ENCODE peak calls at places on chromosomes 6 and 20, in eight cellular contexts. L is tibial nerve; X is mesenchymal stem cell; G is CD4-positive, alpha-beta memory T cell; Z is PC-9; F is body of pancreas; W is heart left ventricle; P is H9. Q is an unnamed sample.
A peak's percentile ranks its signal among the peaks of the same experiment; 100 is the strongest.

GRCh38 chr20:15297059-15297875 is 959.9 kb upstream of the FLRT3 start:
- DNase-seq in P (no peak), Z (no peak), F (peak; percentile 27), L (no peak), W (no peak), X (no peak), G (no peak), Q (no peak)

GRCh38 chr6:159174263-159174974 is 5.2 kb downstream of the FNDC1 start:
- DNase-seq in W (peak; percentile 76), L (peak; percentile 32), X (peak; percentile 58), G (peak; percentile 58), Z (peak; percentile 51), F (peak; percentile 70), P (peak; percentile 77), Q (peak; percentile 67)

GRCh38 chr6:150866147-150867073 is 908 bp downstream of the MTHFD1L start:
- DNase-seq in L (peak; percentile 57), X (peak; percentile 90), G (peak; percentile 73), P (peak; percentile 91), W (peak; percentile 84), F (peak; percentile 74), Z (peak; percentile 79), Q (peak; percentile 93)

GRCh38 chr20:17614176-17614811 is 44.4 kb downstream of the DSTN start:
- DNase-seq in W (peak; percentile 89), Z (no peak), X (peak; percentile 54), G (no peak), P (peak; percentile 31), F (peak; percentile 70), L (no peak), Q (peak; percentile 15)

GRCh38 chr6:37432590-37432915 is 468 bp upstream of the CMTR1 start:
- DNase-seq in F (no peak), L (no peak), G (no peak), X (no peak), W (no peak), P (no peak), Z (no peak), Q (no peak)

GRCh38 chr6:107396226-107396625 is 63.1 kb downstream of the PDSS2 start:
- DNase-seq in G (no peak), X (no peak), Z (no peak), L (no peak), W (no peak), P (no peak), F (no peak), Q (no peak)

GRCh38 chr20:51259455-51259854 is 236.5 kb upstream of the KCNG1 start:
- DNase-seq in L (no peak), Z (no peak), P (no peak), W (no peak), X (no peak), G (no peak), F (no peak), Q (no peak)

GRCh38 chr6:56683882-56684281 is 41.2 kb upstream of the DST start:
- DNase-seq in W (no peak), X (peak; percentile 95), Z (peak; percentile 14), P (no peak), L (no peak), G (no peak), F (no peak), Q (peak; percentile 66)

GRCh38 chr6:151239603-151240035 is at the start of gene AKAP12:
- DNase-seq in P (peak; percentile 74), W (peak; percentile 44), G (no peak), Z (no peak), F (no peak), L (peak; percentile 24), X (peak; percentile 80), Q (no peak)

GRCh38 chr6:167566711-167567141 is 241.8 kb downstream of the TTLL2 start:
- DNase-seq in X (no peak), Z (no peak), L (no peak), W (no peak), F (no peak), P (no peak), G (no peak), Q (no peak)

GRCh38 chr6:144969873-144970272 is 684.7 kb downstream of the UTRN start:
- DNase-seq in X (no peak), Z (no peak), L (no peak), P (no peak), F (no peak), W (no peak), G (no peak), Q (no peak)

GRCh38 chr20:20864346-20865096 is 152.1 kb upstream of the RALGAPA2 start:
- DNase-seq in L (no peak), G (no peak), Z (no peak), F (no peak), X (no peak), W (no peak), P (no peak), Q (no peak)

GRCh38 chr6:132009175-132009574 is 58.0 kb upstream of the CCN2 start:
- DNase-seq in L (no peak), W (no peak), Z (no peak), G (no peak), P (no peak), F (no peak), X (no peak), Q (no peak)

GRCh38 chr6:16819752-16820151 is 58.5 kb upstream of the ATXN1 start:
- DNase-seq in Z (no peak), L (no peak), G (no peak), X (no peak), F (no peak), P (no peak), W (no peak), Q (no peak)

GRCh38 chr6:14984454-14984853 is 261.4 kb upstream of the JARID2 start:
- DNase-seq in G (no peak), Z (peak; percentile 6), X (peak; percentile 79), P (no peak), W (no peak), L (peak; percentile 22), F (peak; percentile 12), Q (peak; percentile 28)

GRCh38 chr20:63444548-63444947 is 27.9 kb downstream of the KCNQ2 start:
- DNase-seq in Z (no peak), P (no peak), W (no peak), F (no peak), L (no peak), G (no peak), X (no peak), Q (no peak)

DNA sequence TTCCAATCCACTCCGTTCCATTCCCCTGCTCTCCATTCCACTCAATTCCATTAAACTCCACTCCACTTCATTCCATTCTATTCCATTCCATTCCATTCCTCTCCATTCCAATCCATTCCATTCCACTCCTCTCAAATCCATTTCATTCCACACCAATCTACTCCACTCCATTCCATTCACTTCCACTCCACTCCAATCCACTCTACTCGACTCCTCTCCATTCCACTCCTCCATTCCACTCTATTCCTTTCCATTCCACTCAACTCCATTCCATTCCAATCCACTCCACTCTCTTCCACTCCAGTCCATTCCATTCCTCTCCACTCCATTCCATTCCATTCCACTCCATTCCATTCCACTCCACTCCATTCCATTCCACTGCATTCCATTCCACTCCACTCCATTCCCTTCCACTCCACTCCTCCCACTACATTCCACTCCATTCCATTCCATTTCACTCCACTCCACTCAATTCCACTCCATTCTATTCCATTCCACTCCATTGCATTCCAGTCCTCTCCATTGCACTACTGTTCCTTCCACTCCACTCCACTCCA is 22.6 kb upstream of the DEFB125 start:
- DNase-seq in X (no peak), L (no peak), W (no peak), P (no peak), F (no peak), Z (no peak), G (no peak), Q (no peak)
- H3K9me3 ChIP-seq in X (peaks cover 38% of the 10 kb centered on the region), L (no peaks in the 10 kb centered on the region), W (no peaks in the 10 kb centered on the region), P (peaks cover 85% of the 10 kb centered on the region), F (peaks cover 7% of the 10 kb centered on the region), Z (no peaks in the 10 kb centered on the region), G (no peaks in the 10 kb centered on the region), Q (no peaks in the 10 kb centered on the region)

GRCh38 chr20:39800548-39800947 is 838.4 kb downstream of the DHX35 start:
- DNase-seq in W (peak; percentile 41), X (peak; percentile 42), L (no peak), P (no peak), Z (no peak), G (no peak), F (no peak), Q (peak; percentile 85)
- H3K9me3 ChIP-seq in W (no peaks in the 10 kb centered on the region), X (peaks cover 4% of the 10 kb centered on the region), L (no peaks in the 10 kb centered on the region), P (no peaks in the 10 kb centered on the region), Z (no peaks in the 10 kb centered on the region), G (no peaks in the 10 kb centered on the region), F (no peaks in the 10 kb centered on the region), Q (peaks cover 12% of the 10 kb centered on the region)

GRCh38 chr20:60283281-60283680 is 325.1 kb downstream of the CDH26 start:
- DNase-seq in Z (no peak), W (no peak), P (no peak), X (no peak), L (no peak), F (no peak), G (no peak), Q (no peak)
- H3K9me3 ChIP-seq in Z (peaks cover 20% of the 10 kb centered on the region), W (no peaks in the 10 kb centered on the region), P (peaks cover 69% of the 10 kb centered on the region), X (peaks cover 31% of the 10 kb centered on the region), L (no peaks in the 10 kb centered on the region), F (peaks cover 5% of the 10 kb centered on the region), G (no peaks in the 10 kb centered on the region), Q (peaks cover 14% of the 10 kb centered on the region)

DNA sequence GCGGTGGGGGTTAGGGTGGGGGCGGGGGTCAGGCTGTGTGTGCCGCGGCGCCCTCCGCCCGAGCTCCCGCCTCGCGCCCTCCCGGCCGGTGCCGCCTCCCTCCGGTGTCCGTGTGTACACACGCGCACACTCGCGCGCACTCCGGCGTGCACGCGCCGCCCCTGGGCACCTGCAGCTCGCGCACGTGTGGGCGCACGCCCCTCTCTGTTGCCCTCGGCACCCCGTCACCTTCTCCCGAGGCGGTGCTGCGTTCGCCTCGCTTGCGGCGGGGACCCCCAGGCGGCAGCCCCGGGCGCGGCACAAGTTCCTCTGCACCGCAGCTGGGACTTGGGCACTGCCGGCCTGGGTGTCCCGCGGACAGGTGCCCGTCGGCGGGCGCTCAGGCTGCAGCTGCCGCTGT is 525 bp downstream of the MACROD2 start:
- DNase-seq in Z (peak; percentile 62), L (no peak), G (no peak), P (peak; percentile 48), W (peak; percentile 40), X (no peak), F (peak; percentile 66), Q (peak; percentile 46)
- H3K9me3 ChIP-seq in Z (peaks cover 8% of the 10 kb centered on the region), L (no peaks in the 10 kb centered on the region), G (no peaks in the 10 kb centered on the region), P (no peaks in the 10 kb centered on the region), W (no peaks in the 10 kb centered on the region), X (peaks cover 24% of the 10 kb centered on the region), F (no peaks in the 10 kb centered on the region), Q (peaks cover 6% of the 10 kb centered on the region)

DNA sequence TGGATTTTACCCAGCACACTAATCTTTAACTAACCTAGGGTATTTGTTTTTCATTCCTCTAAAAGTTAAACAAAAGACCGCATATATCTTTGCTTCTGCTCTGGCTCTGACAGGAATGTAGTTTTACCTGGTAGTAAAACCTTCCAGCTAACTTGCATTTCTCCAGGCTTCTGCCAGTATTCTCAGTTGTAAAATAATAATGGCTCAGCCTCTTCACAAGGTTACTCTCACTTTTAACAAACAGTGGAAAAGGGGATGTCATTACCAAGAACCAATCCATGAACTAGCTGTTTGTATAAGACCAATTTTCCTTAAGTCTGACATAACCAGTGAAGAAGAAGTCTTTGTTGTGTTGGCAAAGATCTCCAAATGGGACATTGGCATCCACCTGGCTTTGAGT is 10.0 kb downstream of the THBS2 start:
- DNase-seq in X (no peak), L (no peak), G (no peak), P (no peak), Z (no peak), W (no peak), F (no peak), Q (no peak)
- H3K9me3 ChIP-seq in X (peaks cover 5% of the 10 kb centered on the region), L (no peaks in the 10 kb centered on the region), G (no peaks in the 10 kb centered on the region), P (no peaks in the 10 kb centered on the region), Z (no peaks in the 10 kb centered on the region), W (no peaks in the 10 kb centered on the region), F (no peaks in the 10 kb centered on the region), Q (no peaks in the 10 kb centered on the region)

GRCh38 chr6:358847-359246 is 32.7 kb upstream of the IRF4 start:
- DNase-seq in F (no peak), X (no peak), G (no peak), W (no peak), P (no peak), Z (no peak), L (no peak), Q (no peak)
- H3K9me3 ChIP-seq in F (peaks cover 1% of the 10 kb centered on the region), X (peaks cover 6% of the 10 kb centered on the region), G (no peaks in the 10 kb centered on the region), W (no peaks in the 10 kb centered on the region), P (peaks cover 77% of the 10 kb centered on the region), Z (no peaks in the 10 kb centered on the region), L (no peaks in the 10 kb centered on the region), Q (peaks cover 2% of the 10 kb centered on the region)

Q was measured in MG63.